ENCODE peak calls at places on chromosomes 4 and X, in seven cellular contexts. G is GM23338; K is CD8-positive, alpha-beta memory T cell; N is colonic mucosa; C is MM.1S; Y is gastrocnemius medialis; V is prostate gland. D is an unnamed sample. For H3K27me3, the result is how much of the 10 kb centered on the place peaks cover.

GRCh38 chr4:164802301-164802700 is 48.4 kb downstream of the SMIM31 start:
- DNase-seq in N (no peak), G (no peak), C (no peak), V (no peak), K (no peak), Y (no peak), D (no peak)

GRCh38 chrX:95346854-95347253 is 1337.8 kb upstream of the DIAPH2 start:
- DNase-seq in K (no peak), N (no peak), G (peak), V (no peak), Y (no peak), C (peak), D (no peak)

GRCh38 chr4:118326585-118326984 is 26.2 kb downstream of the PRSS12 start:
- DNase-seq in K (no peak), Y (no peak), G (no peak), V (no peak), N (no peak), C (no peak), D (no peak)

GRCh38 chr4:79042079-79042674 is 102.9 kb upstream of the PAQR3 start:
- DNase-seq in Y (no peak), G (peak), K (no peak), V (peak), N (peak), C (peak), D (no peak)

GRCh38 chr4:13178621-13179020 is 305.5 kb downstream of the RAB28 start:
- DNase-seq in G (no peak), C (no peak), Y (no peak), N (no peak), K (no peak), V (no peak), D (no peak)

GRCh38 chrX:67503453-67503852 is 40.4 kb upstream of the AR start:
- DNase-seq in Y (no peak), G (no peak), K (no peak), C (no peak), N (no peak), V (no peak), D (no peak)

GRCh38 chr4:183987529-183987946 is 82.4 kb downstream of the STOX2 start:
- DNase-seq in K (no peak), C (no peak), N (peak), Y (peak), G (peak), V (peak), D (no peak)

GRCh38 chr4:173371292-173372192 is 788 bp downstream of the SAP30 start:
- DNase-seq in K (peak), C (peak), Y (peak), G (peak), V (peak), N (peak), D (no peak)

GRCh38 chrX:140733766-140734342 is 24.3 kb downstream of the LINC00632 start:
- DNase-seq in V (peak), N (no peak), K (no peak), G (peak), C (peak), Y (no peak), D (no peak)

GRCh38 chr4:164768516-164768915 is 14.6 kb downstream of the SMIM31 start:
- DNase-seq in N (no peak), V (no peak), C (peak), K (no peak), G (peak), Y (no peak), D (no peak)

GRCh38 chrX:21959362-21960051 is 19.0 kb downstream of the SMS start:
- DNase-seq in V (no peak), C (no peak), K (no peak), G (no peak), N (no peak), Y (no peak), D (no peak)

GRCh38 chr4:105520819-105521790 is 31.3 kb upstream of the ARHGEF38 start:
- DNase-seq in Y (no peak), C (peak), N (peak), K (no peak), G (peak), V (peak), D (no peak)

GRCh38 chr4:74320559-74321118 is 12.4 kb downstream of the EPGN start:
- DNase-seq in K (no peak), Y (no peak), C (peak), G (peak), V (peak), N (peak), D (no peak)

GRCh38 chr4:99783940-99784339 is 32.7 kb upstream of the DAPP1 start:
- DNase-seq in K (no peak), Y (no peak), N (no peak), C (no peak), G (no peak), V (no peak), D (no peak)

GRCh38 chrX:47854474-47854873 is 17.8 kb downstream of the ZNF81 start:
- DNase-seq in V (peak), N (peak), C (peak), G (peak), K (peak), Y (no peak), D (no peak)

GRCh38 chr4:76585897-76586360 is 150.9 kb downstream of the SHROOM3 start:
- DNase-seq in G (peak), C (peak), V (peak), N (peak), K (no peak), Y (no peak), D (no peak)

GRCh38 chr4:12724520-12724919 is 759.6 kb downstream of the RAB28 start:
- DNase-seq in V (no peak), K (no peak), G (peak), Y (no peak), C (peak), N (no peak), D (no peak)

GRCh38 chr4:38128478-38129451 is 168.6 kb downstream of the PTTG2 start:
- DNase-seq in C (peak), G (peak), K (peak), N (peak), V (no peak), Y (no peak), D (no peak)

GRCh38 chr4:114400531-114400930 is 198.1 kb upstream of the UGT8 start:
- DNase-seq in N (no peak), K (no peak), V (no peak), G (no peak), C (no peak), Y (no peak), D (no peak)

GRCh38 chrX:44036336-44036735 is 63.1 kb upstream of the NDP start:
- DNase-seq in V (no peak), G (no peak), Y (no peak), C (no peak), K (no peak), N (no peak), D (no peak)

GRCh38 chr4:179313823-179314222 is 1871.6 kb upstream of the AGA start:
- DNase-seq in N (no peak), G (peak), Y (no peak), V (no peak), K (no peak), C (no peak), D (no peak)

GRCh38 chr4:120105472-120105871 is 38.8 kb upstream of the MAD2L1 start:
- DNase-seq in K (no peak), Y (no peak), V (no peak), N (no peak), G (no peak), C (no peak), D (no peak)

GRCh38 chrX:7027071-7027470 is 120.4 kb upstream of the STS start:
- DNase-seq in Y (no peak), G (no peak), V (no peak), N (peak), K (no peak), C (no peak), D (no peak)

GRCh38 chrX:147875866-147876596 is 35.7 kb upstream of the FMR1 start:
- DNase-seq in V (no peak), G (no peak), C (peak), N (no peak), Y (no peak), K (no peak), D (no peak)

GRCh38 chr4:127309360-127310095 is 323.2 kb upstream of the INTU start:
- DNase-seq in N (no peak), C (no peak), G (no peak), Y (no peak), K (no peak), V (no peak), D (no peak)

GRCh38 chr4:127686656-127687055 is 43.5 kb upstream of the SLC25A31 start:
- DNase-seq in G (no peak), V (no peak), K (no peak), C (no peak), Y (no peak), N (no peak), D (no peak)

GRCh38 chr4:163568835-163569234 is 74.3 kb downstream of the TMA16 start:
- DNase-seq in G (no peak), C (no peak), V (no peak), K (no peak), N (no peak), Y (no peak), D (no peak)

GRCh38 chrX:151679798-151680427 is 15.3 kb upstream of the PRRG3 start:
- DNase-seq in C (no peak), K (no peak), G (no peak), N (no peak), Y (no peak), V (no peak), D (no peak)
- H3K27me3 ChIP-seq in C (under half), K (under half), G (under half), N (under half), Y (under half), V (under half), D (under half)

GRCh38 chr4:83328486-83328885 is 6.2 kb downstream of the HPSE start:
- DNase-seq in K (no peak), C (peak), Y (no peak), N (no peak), V (no peak), G (peak), D (no peak)

GRCh38 chr4:83334425-83335241 is at the start of gene HPSE:
- DNase-seq in C (peak), N (peak), V (peak), G (peak), K (peak), Y (peak), D (peak)

GRCh38 chr4:83335691-83336090 is 1.0 kb upstream of the HPSE start:
- DNase-seq in N (peak), K (no peak), V (no peak), Y (no peak), C (no peak), G (no peak), D (no peak)

GRCh38 chr4:83329521-83330105 is 5.0 kb downstream of the HPSE start:
- DNase-seq in K (no peak), N (no peak), Y (no peak), G (no peak), C (no peak), V (no peak), D (no peak)

DNA sequence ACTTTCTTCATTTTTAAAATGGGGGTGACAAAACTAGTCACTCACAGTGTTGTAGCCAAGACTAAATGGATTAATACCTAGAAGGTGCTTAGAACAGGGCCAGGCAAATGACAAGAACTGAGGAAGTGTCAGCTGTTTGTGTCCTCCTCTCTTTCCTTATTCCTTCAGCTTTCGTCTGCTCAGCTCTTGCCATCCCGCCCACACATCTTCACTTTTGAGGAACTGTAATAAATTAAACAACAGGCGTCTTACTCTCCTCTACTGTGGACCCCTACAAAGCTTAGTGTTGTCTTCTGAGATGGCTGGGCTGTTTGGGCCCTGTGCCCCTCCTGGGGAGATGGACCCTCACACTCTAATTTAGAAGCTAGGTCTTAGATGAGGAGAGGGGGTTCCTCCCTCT is 2.7 kb downstream of the HPSE start:
- DNase-seq in N (no peak), V (no peak), K (no peak), Y (no peak), C (no peak), G (no peak), D (no peak)
- H3K27me3 ChIP-seq in N (under half), V (under half), K (under half), Y (under half), C (under half), G (under half), D (under half)

DNA sequence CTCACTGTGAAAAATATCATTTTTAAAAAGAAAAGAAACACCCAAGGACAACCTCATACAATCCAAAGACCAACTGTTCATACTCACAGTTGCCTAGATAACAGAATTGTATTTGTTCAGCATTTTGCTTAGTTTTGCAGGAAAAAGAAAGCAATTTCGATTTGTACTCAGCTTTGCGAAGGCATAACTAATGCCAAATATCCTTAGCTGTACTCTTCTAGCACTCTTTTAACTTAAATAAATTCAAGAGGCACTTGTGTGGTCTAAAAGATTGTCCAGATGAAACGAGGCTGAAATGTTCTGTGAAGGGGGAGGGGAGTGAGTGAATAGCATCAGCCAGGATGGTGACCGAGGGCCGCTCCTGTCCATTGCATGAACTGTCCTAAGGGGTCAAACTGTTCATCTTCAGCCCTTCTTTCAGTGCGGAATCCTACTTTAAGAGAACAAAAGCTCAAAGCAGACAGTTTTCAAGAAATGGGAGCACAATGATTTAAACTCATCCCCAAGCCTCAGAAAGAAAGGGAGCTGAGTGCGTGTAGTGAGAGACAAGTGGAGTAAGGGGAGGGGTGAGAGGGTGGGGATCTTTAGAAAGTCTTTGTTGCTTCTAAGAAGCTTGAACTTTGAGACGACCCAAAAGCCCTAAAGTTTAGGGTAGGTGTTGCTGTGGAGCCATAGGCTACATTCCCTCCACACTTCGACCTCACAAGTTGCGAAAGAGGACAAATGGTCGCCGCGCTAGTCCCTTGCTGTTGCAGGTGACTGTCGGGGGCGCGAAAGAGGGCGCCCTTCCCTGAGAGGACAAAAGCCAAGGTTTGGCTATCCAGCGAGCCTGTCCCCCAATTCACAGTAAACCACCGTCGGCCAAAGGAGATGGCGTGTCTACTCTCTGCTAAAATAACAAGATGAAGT is 4.0 kb upstream of the NEUROG2 start:
- DNase-seq in V (no peak), N (no peak), K (no peak), C (no peak), Y (no peak), G (peak), D (no peak)
- H3K27me3 ChIP-seq in V (half or more), N (half or more), K (half or more), C (under half), Y (half or more), G (half or more), D (half or more)

GRCh38 chrX:134240209-134240608 is 3.2 kb downstream of the CCDC160 start:
- DNase-seq in Y (no peak), N (no peak), V (no peak), G (peak), C (no peak), K (no peak), D (no peak)

GRCh38 chrX:134241960-134242619 is 5.1 kb downstream of the CCDC160 start:
- DNase-seq in C (no peak), K (no peak), V (no peak), Y (no peak), N (no peak), G (peak), D (no peak)

GRCh38 chrX:134236690-134237362 is at the start of gene CCDC160:
- DNase-seq in K (no peak), G (peak), N (peak), C (peak), V (peak), Y (no peak), D (no peak)

GRCh38 chrX:134237363-134237702 is 351 bp downstream of the CCDC160 start:
- DNase-seq in G (peak), N (no peak), C (no peak), Y (no peak), V (no peak), K (no peak), D (no peak)

GRCh38 chrX:134239016-134239415 is 2.0 kb downstream of the CCDC160 start:
- DNase-seq in N (no peak), V (no peak), Y (no peak), G (no peak), K (no peak), C (no peak), D (no peak)
- H3K27me3 ChIP-seq in N (under half), V (under half), Y (under half), G (under half), K (under half), C (under half), D (under half)

GRCh38 chr4:41856797-41857196 is 78.4 kb upstream of the TMEM33 start:
- DNase-seq in V (no peak), Y (no peak), N (no peak), C (no peak), K (no peak), G (no peak), D (no peak)
- H3K27me3 ChIP-seq in V (under half), Y (under half), N (under half), C (under half), K (under half), G (under half), D (under half)

DNA sequence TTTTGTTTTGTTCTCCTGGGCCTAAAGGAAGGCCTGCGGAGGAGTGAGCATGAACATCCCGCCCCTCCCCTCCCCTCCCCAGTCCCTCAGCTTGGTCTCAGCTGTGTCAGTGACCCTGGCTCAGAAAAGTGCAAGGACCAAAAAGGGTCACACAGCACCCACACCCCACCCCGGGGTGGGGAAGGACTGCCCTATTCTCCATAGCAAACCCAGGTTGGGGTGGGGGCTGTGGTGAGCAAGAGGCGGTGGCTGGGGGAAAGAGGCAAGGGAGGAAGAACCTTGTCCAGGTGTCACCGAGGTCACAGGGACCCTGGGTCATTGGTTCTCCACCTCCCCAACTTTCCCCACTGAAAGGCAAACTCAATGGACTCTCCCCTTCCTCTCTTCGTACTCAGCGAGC is 7.6 kb upstream of the MSX1 start:
- DNase-seq in C (no peak), G (no peak), N (no peak), V (no peak), Y (no peak), K (no peak), D (no peak)
- H3K27me3 ChIP-seq in C (under half), G (half or more), N (half or more), V (under half), Y (half or more), K (under half), D (under half)